ENCODE peak calls at places on chromosome 9, in nine cellular contexts. N is AG08395; D is HCT116; H is NCI-H1694 treated with DMSO at 0.1 percent for 48 hours; R is neural crest cell; U is cardiac muscle cell; T is stimulated activated CD4-positive, alpha-beta T cell treated with anti-CD3 and anti-CD28 coated beads, Interleukin-1b, Interleukin-23, amount 100 ng/mL, for 24 hours; S is hypothalamus; P is PC-9. F is an unnamed sample.

GRCh38 chr9:113220467-113221002 is 542 bp downstream of the FKBP15 start:
- DNase-seq in T (no peak), S (no peak), U (peak; percentile 8), P (no peak), D (no peak), R (no peak), N (no peak), H (no peak), F (no peak)

GRCh38 chr9:129225815-129226214 is 47.8 kb upstream of the IER5L start:
- DNase-seq in R (no peak), P (peak; percentile 68), T (no peak), N (peak; percentile 75), H (no peak), D (no peak), U (peak; percentile 99), S (no peak), F (no peak)

GRCh38 chr9:129849042-129849441 is 13.8 kb downstream of the USP20 start:
- DNase-seq in R (no peak), D (no peak), N (no peak), H (no peak), S (no peak), T (no peak), U (no peak), P (no peak), F (no peak)

GRCh38 chr9:128632066-128632465 is 24.6 kb downstream of the DYNC2I2 start:
- DNase-seq in D (no peak), R (no peak), S (no peak), N (no peak), U (no peak), T (no peak), P (no peak), H (no peak), F (no peak)

GRCh38 chr9:93120846-93121315 is 13.2 kb downstream of the NINJ1 start:
- DNase-seq in R (no peak), U (no peak), T (no peak), P (no peak), N (no peak), H (no peak), D (no peak), S (no peak), F (no peak)

GRCh38 chr9:88776717-88777497 is 214.4 kb upstream of the S1PR3 start:
- DNase-seq in H (no peak), N (peak; percentile 81), U (peak; percentile 87), T (no peak), S (no peak), R (no peak), D (no peak), P (peak; percentile 91), F (no peak)

GRCh38 chr9:75181748-75182147 is 93.4 kb downstream of the OSTF1 start:
- DNase-seq in U (peak; percentile 27), P (peak; percentile 77), R (no peak), H (no peak), T (no peak), S (no peak), D (peak; percentile 48), N (no peak), F (no peak)

GRCh38 chr9:4042966-4043365 is 256.9 kb downstream of the GLIS3 start:
- DNase-seq in S (no peak), H (no peak), D (no peak), U (no peak), N (no peak), R (no peak), P (no peak), T (no peak), F (no peak)

GRCh38 chr9:15642369-15642962 is 89.6 kb downstream of the CCDC171 start:
- DNase-seq in N (peak; percentile 48), P (no peak), R (no peak), U (peak; percentile 69), S (no peak), H (peak; percentile 50), T (no peak), D (peak; percentile 43), F (no peak)

GRCh38 chr9:88303785-88304495 is 84.3 kb upstream of the SPIN1 start:
- DNase-seq in N (peak; percentile 45), T (no peak), H (no peak), S (no peak), D (no peak), U (no peak), R (no peak), P (no peak), F (no peak)

GRCh38 chr9:21836437-21837161 is 34.2 kb downstream of the MTAP start:
- DNase-seq in H (no peak), R (no peak), S (no peak), P (peak; percentile 94), U (peak; percentile 95), D (peak; percentile 94), T (no peak), N (peak; percentile 95), F (no peak)

GRCh38 chr9:136142859-136143214 is 24.2 kb upstream of the TMEM250 start:
- DNase-seq in H (no peak), S (no peak), P (no peak), N (no peak), U (no peak), D (no peak), R (no peak), T (no peak), F (no peak)

GRCh38 chr9:93288341-93288740 is 104.4 kb downstream of the WNK2 start:
- DNase-seq in T (no peak), R (no peak), U (no peak), S (no peak), H (no peak), P (no peak), N (no peak), D (no peak), F (no peak)

GRCh38 chr9:129590466-129590865 is 30.4 kb downstream of the C9orf50 start:
- DNase-seq in P (no peak), H (no peak), S (no peak), N (no peak), T (no peak), R (no peak), D (no peak), U (no peak), F (no peak)

GRCh38 chr9:70683841-70684240 is 269.4 kb upstream of the KLF9 start:
- DNase-seq in H (no peak), U (peak; percentile 52), S (no peak), D (no peak), R (no peak), P (no peak), T (no peak), N (no peak), F (no peak)